ENCODE peak calls at places on chromosome X, in seven cellular contexts. F is activated T-cell treated with anti-CD3 and anti-CD28 coated beads for 1 hour, J is HEK293T, Y is glutamatergic neuron, E is T-helper 9 cell, K is nucleus accumbens, M is GM13976. T is an unnamed sample.

GRCh38 chrX:151896734-151897474 is 15.8 kb upstream of the MAGEA4 start:
- DNase-seq in K (no peak), J (no peak), Y (no peak), M (no peak), F (no peak), E (no peak), T (no peak)

GRCh38 chrX:153728095-153728494 is 3.4 kb downstream of the ABCD1 start:
- DNase-seq in J (no peak), K (no peak), F (no peak), M (no peak), E (no peak), Y (no peak), T (no peak)

GRCh38 chrX:72299891-72300630 is 5.7 kb downstream of the CITED1 start:
- DNase-seq in J (no peak), F (no peak), E (no peak), Y (no peak), K (no peak), M (no peak), T (no peak)

GRCh38 chrX:132741706-132742105 is 216.7 kb downstream of the HS6ST2 start:
- DNase-seq in K (no peak), E (no peak), J (no peak), Y (no peak), F (no peak), M (no peak), T (no peak)

GRCh38 chrX:68146054-68146453 is 287.2 kb downstream of the OPHN1 start:
- DNase-seq in K (no peak), Y (no peak), E (no peak), F (no peak), J (peak), M (no peak), T (no peak)

GRCh38 chrX:71365356-71365875 is 741 bp upstream of the TAF1 start:
- DNase-seq in K (no peak), E (no peak), J (no peak), F (no peak), M (no peak), Y (no peak), T (no peak)

GRCh38 chrX:18271309-18271708 is 50.6 kb upstream of the BEND2 start:
- DNase-seq in F (no peak), M (no peak), E (no peak), J (no peak), K (no peak), Y (no peak), T (no peak)

GRCh38 chrX:66731398-66731797 is 92.5 kb upstream of the EDA2R start:
- DNase-seq in M (peak), K (no peak), J (peak), E (no peak), Y (no peak), F (no peak), T (no peak)

GRCh38 chrX:118066867-118067515 is 49.6 kb downstream of the KLHL13 start:
- DNase-seq in E (no peak), J (no peak), K (no peak), M (no peak), Y (no peak), F (no peak), T (no peak)

T was measured in T-helper 1 cell.